ENCODE peak calls at places on chromosomes 16 and 17, in five cellular contexts. O, H, Q, W and U are unnamed samples.

GRCh38 chr17:69567130-69567529 is 152.6 kb downstream of the MAP2K6 start:
- DNase-seq in O (no peak), H (no peak), Q (no peak), W (no peak), U (no peak)

GRCh38 chr17:61188081-61188480 is 211.6 kb upstream of the TBX2 start:
- DNase-seq in O (no peak), H (no peak), Q (no peak), W (no peak), U (no peak)

GRCh38 chr17:29158515-29159275 is 21.5 kb downstream of the MYO18A start:
- DNase-seq in O (no peak), H (no peak), Q (no peak), W (no peak), U (no peak)

GRCh38 chr17:17413215-17413792 is 63.5 kb upstream of the MED9 start:
- DNase-seq in O (no peak), H (no peak), Q (no peak), W (peak), U (no peak)

GRCh38 chr17:74430706-74431567 is 951 bp upstream of the GPRC5C start:
- DNase-seq in O (peak), H (peak), Q (no peak), W (peak), U (peak)

GRCh38 chr17:82281502-82282238 is 8.2 kb upstream of the CSNK1D start:
- DNase-seq in O (peak), H (peak), Q (no peak), W (peak), U (no peak)

GRCh38 chr17:50210249-50211225 is 9.1 kb upstream of the COL1A1 start:
- DNase-seq in O (no peak), H (peak), Q (peak), W (no peak), U (peak)

GRCh38 chr16:57277586-57277985 is 6.9 kb downstream of the PLLP start:
- DNase-seq in O (no peak), H (no peak), Q (no peak), W (no peak), U (no peak)

GRCh38 chr17:18319604-18320256 is 4.6 kb downstream of the SMCR8 start:
- DNase-seq in O (peak), H (no peak), Q (peak), W (no peak), U (no peak)

GRCh38 chr16:13402601-13403000 is 501.2 kb downstream of the SHISA9 start:
- DNase-seq in O (no peak), H (no peak), Q (no peak), W (no peak), U (no peak)

GRCh38 chr16:4529085-4530060 is 9.2 kb downstream of the CDIP1 start:
- DNase-seq in O (no peak), H (no peak), Q (peak), W (no peak), U (no peak)

DNA sequence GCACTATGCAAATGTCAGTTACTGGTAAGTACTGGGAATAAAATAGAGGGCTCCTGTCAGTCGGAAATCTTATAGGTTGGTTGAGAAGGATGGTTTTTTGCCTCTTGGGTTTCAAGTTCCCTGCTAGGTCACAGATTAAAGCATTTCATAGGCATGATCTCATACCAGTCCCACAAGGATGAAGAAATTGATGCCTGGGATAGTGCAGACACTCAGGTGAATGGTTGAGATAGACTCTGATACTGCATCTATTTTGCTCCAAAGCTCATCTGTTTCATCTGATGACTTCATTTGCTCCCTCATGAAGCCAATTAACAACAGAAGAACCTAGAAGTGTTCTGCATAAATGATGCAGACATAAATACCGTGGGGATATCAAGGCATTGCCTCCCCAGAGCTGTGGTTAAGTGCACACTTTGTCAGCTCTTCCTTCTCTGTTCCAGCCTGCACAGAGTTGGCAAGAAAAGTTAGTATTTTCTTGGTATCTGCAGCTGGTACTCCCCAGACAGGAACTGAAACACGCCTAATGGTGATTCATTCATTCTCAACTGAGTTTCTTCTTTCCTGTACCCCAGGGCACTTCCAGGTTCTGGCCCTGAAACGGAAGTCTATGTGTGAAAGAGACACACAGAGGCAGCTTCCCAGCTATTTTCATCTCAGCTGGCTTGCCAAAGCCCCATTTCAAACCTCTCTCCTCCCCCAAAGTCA is 418.3 kb upstream of the SALL1 start:
- DNase-seq in O (no peak), H (no peak), Q (no peak), W (no peak), U (no peak)
- TF ChIP-seq POLR2AphosphoS5 in O (no peak), H (no peak), Q (no peak), W (no peak), U (no peak)

GRCh38 chr17:77354420-77354720 is 213.6 kb downstream of the SEC14L1 start:
- DNase-seq in O (no peak), H (no peak), Q (no peak), W (no peak), U (peak)
- H3K27ac ChIP-seq in O (peak), H (peak), Q (no peak), W (peak), U (no peak)

DNA sequence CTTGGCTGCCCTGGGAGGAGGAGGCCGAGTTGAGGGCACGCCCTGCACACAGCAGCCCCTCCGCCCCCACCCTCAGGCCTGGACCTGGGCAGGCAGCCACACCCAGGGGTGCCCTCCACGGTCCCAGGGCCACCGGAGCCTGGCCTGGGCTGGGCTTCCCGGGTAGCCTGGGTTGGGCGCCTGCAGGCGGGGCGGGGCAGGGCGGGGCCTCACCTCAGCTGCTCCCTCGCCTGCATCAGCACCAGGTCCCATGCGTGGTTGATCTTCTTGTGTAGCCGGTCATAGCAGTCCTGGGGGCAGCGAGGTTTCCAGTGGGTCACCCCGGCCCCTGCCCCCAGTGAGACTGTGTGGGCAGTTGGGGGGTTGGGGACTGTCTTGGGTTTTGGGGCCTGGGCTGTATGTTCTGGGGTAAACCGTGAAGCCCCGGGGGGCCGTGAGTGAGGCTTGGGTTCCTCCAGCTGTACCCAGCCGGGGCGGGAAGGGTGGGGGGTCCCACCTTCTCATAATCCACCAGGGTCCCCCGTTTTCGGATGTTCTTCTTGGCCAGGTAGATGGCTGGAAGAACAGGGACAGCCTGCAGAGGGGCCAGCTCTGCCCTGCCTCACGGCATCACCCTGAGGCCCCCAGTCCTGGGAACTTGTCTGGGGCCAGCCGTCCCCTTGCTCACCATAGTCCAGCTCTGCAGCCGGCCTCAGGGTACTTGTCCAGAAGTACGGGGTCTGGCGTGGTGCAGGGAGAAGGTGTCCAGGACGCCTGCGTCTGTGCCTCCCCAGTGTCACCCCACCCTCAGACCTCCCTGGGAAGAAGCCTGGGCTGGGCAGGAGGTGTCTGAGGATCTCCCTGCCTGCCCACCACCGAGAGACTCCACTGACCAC is 2.0 kb downstream of the RGS11 start:
- DNase-seq in O (no peak), H (peak), Q (no peak), W (no peak), U (no peak)
- TF ChIP-seq POLR2AphosphoS5 in O (no peak), H (no peak), Q (no peak), W (no peak), U (no peak)

DNA sequence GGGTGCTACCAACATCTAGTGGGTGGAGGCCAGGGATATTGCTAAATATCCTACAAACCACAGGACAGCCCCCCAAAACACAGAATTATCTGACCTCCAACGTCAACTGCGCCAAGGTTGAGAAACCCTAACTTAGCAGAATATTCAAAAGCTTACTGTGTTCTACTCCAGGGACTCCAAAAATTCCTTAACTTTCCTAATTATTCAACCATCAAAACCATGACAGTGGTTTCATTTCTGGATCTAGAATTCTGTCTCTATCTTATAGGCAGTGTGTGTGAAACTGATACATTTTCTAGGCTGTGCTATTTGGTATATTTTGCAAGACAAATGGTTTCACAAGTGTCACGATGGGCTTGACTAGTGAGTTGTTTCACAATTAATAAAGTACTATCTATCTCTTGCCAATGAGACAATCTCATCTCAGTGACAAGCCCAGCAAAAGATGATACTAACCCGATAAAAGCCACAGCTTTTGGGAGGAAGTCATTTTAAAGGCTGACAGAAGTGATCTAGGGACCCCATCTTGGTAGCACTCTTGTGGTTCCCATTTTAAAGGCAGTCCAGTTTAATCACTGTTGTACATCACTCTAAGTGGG is 14.6 kb downstream of the TXNDC11 start:
- DNase-seq in O (no peak), H (no peak), Q (no peak), W (no peak), U (no peak)
- H3K27ac ChIP-seq in O (no peak), H (no peak), Q (no peak), W (no peak), U (peak)

GRCh38 chr17:65562206-65562531 is 721 bp upstream of the AXIN2 start:
- DNase-seq in O (no peak), H (no peak), Q (no peak), W (no peak), U (no peak)

GRCh38 chr17:65561394-65562205 is at the start of gene AXIN2:
- DNase-seq in O (peak), H (peak), Q (peak), W (peak), U (peak)

GRCh38 chr17:65559483-65559801 is 2.0 kb downstream of the AXIN2 start:
- DNase-seq in O (no peak), H (no peak), Q (no peak), W (no peak), U (no peak)

GRCh38 chr17:65559802-65560627 is 1.4 kb downstream of the AXIN2 start:
- DNase-seq in O (peak), H (peak), Q (no peak), W (peak), U (peak)

GRCh38 chr17:65560628-65561371 is 648 bp downstream of the AXIN2 start:
- DNase-seq in O (peak), H (peak), Q (peak), W (peak), U (peak)
- TF ChIP-seq POLR2AphosphoS5 in O (peak), H (peak), Q (no peak), W (no peak), U (no peak)

DNA sequence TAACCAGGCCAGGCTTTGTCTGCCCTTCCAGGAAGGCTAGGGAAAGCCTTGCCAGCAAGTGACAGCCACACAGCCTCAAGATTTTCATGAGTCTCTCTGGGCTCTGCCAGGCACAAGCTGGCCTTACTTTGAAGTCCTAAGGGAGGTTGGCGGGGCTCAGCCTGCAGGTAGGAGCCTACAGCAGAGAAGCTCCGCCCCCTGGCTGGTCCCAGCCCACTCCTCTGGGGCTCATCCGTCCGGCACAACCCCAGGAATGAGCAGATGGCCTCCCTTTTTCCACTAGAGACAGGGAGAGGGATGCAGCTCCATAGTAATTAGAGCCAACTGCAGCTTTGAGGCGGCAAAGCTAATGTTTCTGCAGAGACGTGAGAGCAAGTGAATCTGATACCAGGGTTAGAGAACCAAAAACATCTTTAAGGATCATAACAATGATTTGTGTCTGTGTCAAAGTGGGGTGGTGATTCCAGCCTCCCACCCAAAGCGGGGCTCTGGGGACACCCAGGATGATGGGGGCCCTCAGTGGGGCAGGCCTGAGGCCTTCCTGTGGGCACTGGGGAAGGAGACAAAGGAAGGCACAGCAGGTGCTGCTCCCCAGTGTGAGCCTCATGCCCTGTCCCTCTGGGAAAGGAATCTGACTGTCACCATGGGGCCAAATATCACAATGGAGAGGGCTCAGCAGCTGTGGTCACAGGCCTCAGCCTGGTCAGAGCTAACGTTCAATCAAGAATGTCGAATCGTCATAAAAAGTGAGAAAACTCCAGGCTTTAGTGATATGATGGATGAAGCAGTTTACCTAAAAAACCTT is 61.5 kb downstream of the RBFOX3 start:
- DNase-seq in O (no peak), H (no peak), Q (no peak), W (no peak), U (no peak)
- H3K27ac ChIP-seq in O (no peak), H (no peak), Q (no peak), W (no peak), U (no peak)

GRCh38 chr17:63984651-63985386 is 12.1 kb upstream of the SCN4A start:
- DNase-seq in O (no peak), H (peak), Q (no peak), W (no peak), U (peak)

GRCh38 chr17:63984206-63984605 is 11.5 kb upstream of the SCN4A start:
- DNase-seq in O (no peak), H (no peak), Q (no peak), W (no peak), U (no peak)

GRCh38 chr17:63986842-63987615 is 11.1 kb upstream of the PRR29 start:
- DNase-seq in O (no peak), H (no peak), Q (no peak), W (no peak), U (no peak)

GRCh38 chr17:63985387-63986140 is 12.6 kb upstream of the PRR29 start:
- DNase-seq in O (no peak), H (no peak), Q (no peak), W (no peak), U (no peak)

GRCh38 chr17:63983326-63983725 is 10.6 kb upstream of the SCN4A start:
- DNase-seq in O (no peak), H (no peak), Q (no peak), W (peak), U (no peak)
- TF ChIP-seq POLR2AphosphoS5 in O (no peak), H (no peak), Q (no peak), W (no peak), U (peak)

GRCh38 chr17:80751070-80751459 is 206.4 kb downstream of the RPTOR start:
- DNase-seq in O (no peak), H (no peak), Q (no peak), W (no peak), U (no peak)
- H3K27ac ChIP-seq in O (peak), H (peak), Q (peak), W (peak), U (peak)